ENCODE peak calls at places on chromosomes 16 and 17, in five cellular contexts. One of them, this sample, is unnamed.

GRCh38 chr17:49969134-49969759 is at the start of gene DLX4:
- DNase-seq in coronary artery: no peak
- DNase-seq in heart right ventricle: no peak
- DNase-seq in endothelial cell: no peak
- DNase-seq in adrenal gland: no peak
- DNase-seq in this sample: peak

GRCh38 chr16:30368122-30368791 is 2.0 kb downstream of the TBC1D10B start:
- DNase-seq in coronary artery: no peak
- DNase-seq in heart right ventricle: no peak
- DNase-seq in endothelial cell: no peak
- DNase-seq in adrenal gland: no peak
- DNase-seq in this sample: peak

GRCh38 chr16:19696312-19696711 is 21.7 kb downstream of the KNOP1 start:
- DNase-seq in coronary artery: no peak
- DNase-seq in heart right ventricle: peak
- DNase-seq in endothelial cell: no peak
- DNase-seq in adrenal gland: peak
- DNase-seq in this sample: peak

GRCh38 chr16:58018803-58019202 is 6.8 kb upstream of the MMP15 start:
- DNase-seq in coronary artery: no peak
- DNase-seq in heart right ventricle: no peak
- DNase-seq in endothelial cell: no peak
- DNase-seq in adrenal gland: no peak
- DNase-seq in this sample: no peak

GRCh38 chr16:84464116-84464515 is 40.3 kb downstream of the MEAK7 start:
- DNase-seq in coronary artery: no peak
- DNase-seq in heart right ventricle: no peak
- DNase-seq in endothelial cell: no peak
- DNase-seq in adrenal gland: no peak
- DNase-seq in this sample: no peak

GRCh38 chr17:27446569-27447301 is 9.5 kb upstream of the KSR1 start:
- DNase-seq in coronary artery: no peak
- DNase-seq in heart right ventricle: no peak
- DNase-seq in endothelial cell: no peak
- DNase-seq in adrenal gland: peak
- DNase-seq in this sample: peak

GRCh38 chr17:73342549-73343167 is 30.9 kb upstream of the CDC42EP4 start:
- DNase-seq in coronary artery: no peak
- DNase-seq in heart right ventricle: no peak
- DNase-seq in endothelial cell: no peak
- DNase-seq in adrenal gland: no peak
- DNase-seq in this sample: no peak

GRCh38 chr17:8611135-8611534 is 19.4 kb downstream of the MYH10 start:
- DNase-seq in coronary artery: no peak
- DNase-seq in heart right ventricle: no peak
- DNase-seq in endothelial cell: no peak
- DNase-seq in adrenal gland: no peak
- DNase-seq in this sample: peak

GRCh38 chr17:52410781-52411180 is 252.3 kb upstream of the CA10 start:
- DNase-seq in coronary artery: no peak
- DNase-seq in heart right ventricle: no peak
- DNase-seq in endothelial cell: no peak
- DNase-seq in adrenal gland: no peak
- DNase-seq in this sample: no peak

GRCh38 chr16:48188449-48189102 is 32.8 kb upstream of the ABCC12 start:
- DNase-seq in coronary artery: no peak
- DNase-seq in heart right ventricle: no peak
- DNase-seq in endothelial cell: no peak
- DNase-seq in adrenal gland: no peak
- DNase-seq in this sample: peak

GRCh38 chr17:54626146-54626703 is 274.4 kb upstream of the TOM1L1 start:
- DNase-seq in coronary artery: no peak
- DNase-seq in heart right ventricle: no peak
- DNase-seq in endothelial cell: no peak
- DNase-seq in adrenal gland: no peak
- DNase-seq in this sample: no peak

GRCh38 chr16:11615756-11616447 is 29.2 kb upstream of the LITAF start:
- DNase-seq in coronary artery: no peak
- DNase-seq in heart right ventricle: no peak
- DNase-seq in endothelial cell: no peak
- DNase-seq in adrenal gland: no peak
- DNase-seq in this sample: no peak

GRCh38 chr17:72273301-72274056 is 152.7 kb downstream of the SOX9 start:
- DNase-seq in coronary artery: no peak
- DNase-seq in heart right ventricle: no peak
- DNase-seq in endothelial cell: no peak
- DNase-seq in adrenal gland: no peak
- DNase-seq in this sample: peak

GRCh38 chr16:84827131-84827574 is 7.4 kb downstream of the CRISPLD2 start:
- DNase-seq in coronary artery: no peak
- DNase-seq in heart right ventricle: no peak
- DNase-seq in endothelial cell: no peak
- DNase-seq in adrenal gland: no peak
- DNase-seq in this sample: no peak

GRCh38 chr16:65745-66144 is 6.7 kb downstream of the RHBDF1 start:
- DNase-seq in coronary artery: no peak
- DNase-seq in heart right ventricle: peak
- DNase-seq in endothelial cell: peak
- DNase-seq in adrenal gland: peak
- DNase-seq in this sample: peak

GRCh38 chr17:8038954-8039610 is at the start of gene ALOX15B:
- DNase-seq in coronary artery: no peak
- DNase-seq in heart right ventricle: no peak
- DNase-seq in endothelial cell: no peak
- DNase-seq in adrenal gland: no peak
- DNase-seq in this sample: peak

GRCh38 chr16:66576306-66576705 is 3.0 kb upstream of the CMTM2 start:
- DNase-seq in coronary artery: no peak
- DNase-seq in heart right ventricle: no peak
- DNase-seq in endothelial cell: no peak
- DNase-seq in adrenal gland: no peak
- DNase-seq in this sample: no peak

GRCh38 chr16:66581246-66581952 is 2.1 kb downstream of the CMTM2 start:
- DNase-seq in coronary artery: no peak
- DNase-seq in heart right ventricle: no peak
- DNase-seq in endothelial cell: no peak
- DNase-seq in adrenal gland: no peak
- DNase-seq in this sample: peak

GRCh38 chr16:66585477-66586239 is 6.4 kb downstream of the CMTM2 start:
- DNase-seq in coronary artery: no peak
- DNase-seq in heart right ventricle: peak
- DNase-seq in endothelial cell: peak
- DNase-seq in adrenal gland: no peak
- DNase-seq in this sample: no peak

GRCh38 chr16:66578596-66579531 is at the start of gene CMTM2:
- DNase-seq in coronary artery: no peak
- DNase-seq in heart right ventricle: no peak
- DNase-seq in endothelial cell: no peak
- DNase-seq in adrenal gland: no peak
- DNase-seq in this sample: no peak

DNA sequence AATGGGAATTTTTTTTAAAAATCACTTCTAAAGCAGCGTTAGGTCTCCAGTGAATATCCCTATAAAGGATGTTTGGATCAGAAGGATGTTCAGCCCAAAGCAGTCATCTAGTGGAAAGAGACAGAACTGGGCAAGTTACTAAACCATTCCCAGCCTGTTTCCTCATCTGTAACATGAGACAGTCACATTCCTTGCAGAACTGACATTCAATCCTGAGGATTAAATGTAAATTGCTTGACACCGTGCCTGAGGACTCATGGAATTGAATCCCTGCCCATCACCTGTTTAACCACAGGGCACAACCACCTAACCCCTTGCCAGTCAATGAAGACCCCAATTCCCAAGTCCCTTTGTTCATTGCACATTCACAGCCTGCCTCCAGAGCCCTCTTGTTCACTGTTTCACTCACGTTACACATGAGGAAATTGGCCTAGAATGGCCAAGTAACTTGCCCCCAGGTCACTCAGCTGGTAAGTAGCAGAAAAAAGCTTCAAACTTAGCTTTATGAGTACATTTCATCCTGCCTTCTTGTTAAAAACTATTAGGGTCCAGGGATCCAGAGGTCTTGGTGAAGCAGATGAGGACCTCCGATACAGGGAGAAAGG is 1.4 kb downstream of the CMTM2 start:
- DNase-seq in coronary artery: no peak
- DNase-seq in heart right ventricle: no peak
- DNase-seq in endothelial cell: no peak
- DNase-seq in adrenal gland: no peak
- DNase-seq in this sample: peak
- TF ChIP-seq CTCF in coronary artery: no peak
- TF ChIP-seq CTCF in heart right ventricle: no peak
- TF ChIP-seq CTCF in endothelial cell: no peak
- TF ChIP-seq CTCF in adrenal gland: no peak
- TF ChIP-seq CTCF in this sample: no peak

GRCh38 chr16:3009568-3010390 is 2.9 kb upstream of the CLDN9 start:
- DNase-seq in coronary artery: no peak
- DNase-seq in heart right ventricle: no peak
- DNase-seq in endothelial cell: no peak
- DNase-seq in adrenal gland: no peak
- DNase-seq in this sample: no peak
- TF ChIP-seq CTCF in coronary artery: no peak
- TF ChIP-seq CTCF in heart right ventricle: no peak
- TF ChIP-seq CTCF in endothelial cell: no peak
- TF ChIP-seq CTCF in adrenal gland: no peak
- TF ChIP-seq CTCF in this sample: no peak

DNA sequence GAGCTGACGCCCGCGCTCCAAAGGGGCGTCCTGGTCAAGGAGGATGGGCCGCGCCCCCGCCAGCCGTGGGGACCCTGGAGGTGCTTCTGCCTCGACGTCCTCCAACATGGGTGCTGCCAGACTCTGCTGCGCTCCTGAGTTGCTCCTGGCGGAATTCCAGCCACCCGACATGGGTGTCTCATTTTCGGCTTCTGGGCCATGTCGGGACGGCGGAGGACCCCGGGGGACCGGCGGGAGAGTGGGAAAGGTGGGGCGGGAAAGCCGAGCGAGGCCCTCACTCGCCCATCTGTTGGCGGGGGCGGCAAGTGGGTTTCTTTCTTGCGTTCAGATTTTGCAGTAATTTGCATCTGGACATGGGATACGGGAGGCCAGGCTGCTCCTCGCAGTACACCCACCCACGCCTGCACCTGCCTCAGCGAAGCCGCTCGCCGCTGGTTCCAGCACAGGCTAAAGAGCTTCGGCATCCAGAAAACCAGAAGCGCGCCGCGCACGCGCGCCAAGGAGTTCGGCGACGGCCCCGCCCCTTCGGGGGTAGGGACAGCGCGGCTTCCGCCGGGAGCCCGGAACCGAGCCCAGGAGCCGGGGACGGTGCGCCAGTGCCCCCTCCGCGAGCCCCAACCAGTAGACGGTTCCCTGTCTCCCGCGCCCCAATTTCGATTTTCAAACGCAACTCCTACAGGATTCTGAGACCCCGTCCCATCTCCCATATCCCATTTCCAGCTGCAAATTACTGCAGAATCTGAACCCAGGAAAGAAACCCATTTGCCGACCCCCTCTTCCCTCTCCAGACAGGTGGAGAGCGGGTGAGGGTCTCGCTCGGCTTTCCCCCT is at the start of gene ARMC7:
- DNase-seq in coronary artery: peak
- DNase-seq in heart right ventricle: peak
- DNase-seq in endothelial cell: peak
- DNase-seq in adrenal gland: peak
- DNase-seq in this sample: peak
- TF ChIP-seq CTCF in coronary artery: no peak
- TF ChIP-seq CTCF in heart right ventricle: no peak
- TF ChIP-seq CTCF in endothelial cell: no peak
- TF ChIP-seq CTCF in adrenal gland: no peak
- TF ChIP-seq CTCF in this sample: no peak

GRCh38 chr17:42305543-42306384 is 17.5 kb downstream of the STAT5A start:
- DNase-seq in coronary artery: no peak
- DNase-seq in heart right ventricle: no peak
- DNase-seq in endothelial cell: no peak
- DNase-seq in adrenal gland: peak
- DNase-seq in this sample: no peak
- TF ChIP-seq CTCF in coronary artery: no peak
- TF ChIP-seq CTCF in heart right ventricle: no peak
- TF ChIP-seq CTCF in endothelial cell: no peak
- TF ChIP-seq CTCF in adrenal gland: no peak
- TF ChIP-seq CTCF in this sample: no peak

GRCh38 chr16:55015181-55015913 is 84.7 kb downstream of the IRX5 start:
- DNase-seq in coronary artery: no peak
- DNase-seq in heart right ventricle: no peak
- DNase-seq in endothelial cell: no peak
- DNase-seq in adrenal gland: no peak
- DNase-seq in this sample: no peak

GRCh38 chr16:55012793-55013192 is 82.1 kb downstream of the IRX5 start:
- DNase-seq in coronary artery: peak
- DNase-seq in heart right ventricle: no peak
- DNase-seq in endothelial cell: no peak
- DNase-seq in adrenal gland: no peak
- DNase-seq in this sample: no peak

GRCh38 chr16:55012362-55012761 is 81.7 kb downstream of the IRX5 start:
- DNase-seq in coronary artery: peak
- DNase-seq in heart right ventricle: no peak
- DNase-seq in endothelial cell: no peak
- DNase-seq in adrenal gland: no peak
- DNase-seq in this sample: no peak

GRCh38 chr16:55010492-55011260 is 80.0 kb downstream of the IRX5 start:
- DNase-seq in coronary artery: peak
- DNase-seq in heart right ventricle: no peak
- DNase-seq in endothelial cell: no peak
- DNase-seq in adrenal gland: no peak
- DNase-seq in this sample: no peak

DNA sequence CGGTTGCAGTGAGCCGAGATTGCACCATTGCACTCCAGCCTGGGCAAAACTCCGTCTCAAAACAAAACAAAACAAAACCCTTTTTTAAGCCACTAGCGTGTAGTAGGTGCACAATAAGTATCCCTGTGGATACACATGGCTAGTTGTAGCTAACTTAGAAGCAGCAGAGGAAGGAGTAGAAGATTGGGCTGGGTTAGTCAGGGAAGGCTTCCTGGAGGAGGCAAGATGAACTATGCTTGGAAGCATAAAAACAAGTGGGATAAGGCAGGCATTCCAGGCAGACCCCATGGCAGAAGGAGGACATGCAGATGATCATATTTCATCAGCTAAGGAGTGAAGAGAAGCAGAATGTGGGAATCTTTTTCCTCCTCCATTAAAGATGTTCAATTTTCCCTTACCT is 83.4 kb downstream of the IRX5 start:
- DNase-seq in coronary artery: no peak
- DNase-seq in heart right ventricle: no peak
- DNase-seq in endothelial cell: no peak
- DNase-seq in adrenal gland: no peak
- DNase-seq in this sample: no peak
- TF ChIP-seq CTCF in coronary artery: no peak
- TF ChIP-seq CTCF in heart right ventricle: no peak
- TF ChIP-seq CTCF in endothelial cell: no peak
- TF ChIP-seq CTCF in adrenal gland: no peak
- TF ChIP-seq CTCF in this sample: no peak

DNA sequence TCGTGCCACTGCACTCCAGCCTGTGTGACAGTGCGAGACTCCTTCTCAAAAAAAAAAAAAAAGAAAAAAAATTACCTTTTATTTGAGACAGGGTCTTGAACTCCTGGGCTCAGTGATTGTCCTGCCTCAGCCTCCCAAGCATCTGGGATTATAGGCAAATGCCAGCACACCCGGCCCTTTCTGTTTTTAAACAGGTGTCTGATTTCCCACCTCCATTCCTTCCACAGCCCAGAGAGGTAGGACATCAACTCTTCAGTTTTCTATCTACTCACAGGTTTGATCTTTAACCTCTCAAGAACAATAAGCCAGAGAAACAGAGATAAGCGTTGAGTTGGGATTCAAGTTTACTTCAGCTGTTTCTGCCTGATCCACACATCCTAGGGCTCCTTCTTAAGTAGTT is 41.5 kb upstream of the TEX2 start:
- DNase-seq in coronary artery: no peak
- DNase-seq in heart right ventricle: no peak
- DNase-seq in endothelial cell: no peak
- DNase-seq in adrenal gland: no peak
- DNase-seq in this sample: no peak
- TF ChIP-seq CTCF in coronary artery: no peak
- TF ChIP-seq CTCF in heart right ventricle: no peak
- TF ChIP-seq CTCF in endothelial cell: no peak
- TF ChIP-seq CTCF in adrenal gland: no peak
- TF ChIP-seq CTCF in this sample: no peak